ENCODE peak calls at places on chromosome 10, in four cellular contexts. X is stomach, Y is upper lobe of left lung, E is suprapubic skin. A is an unnamed sample.
A peak's percentile ranks its signal among the peaks of the same experiment; 100 is the strongest.

GRCh38 chr10:104435822-104436221 is 82.2 kb downstream of the CFAP58 start:
- DNase-seq in X (no peak), Y (no peak), E (no peak), A (no peak)

GRCh38 chr10:66783296-66783695 is 142.5 kb upstream of the LRRTM3 start:
- DNase-seq in Y (no peak), E (no peak), X (no peak), A (no peak)

GRCh38 chr10:133308431-133309110 is at the start of the genes TUBGCP2 and ZNF511:
- DNase-seq in Y (peak; percentile 99), E (peak; percentile 93), X (peak; percentile 89), A (peak; percentile 83)

GRCh38 chr10:30647089-30647488 is 17.5 kb upstream of the LYZL2 start:
- DNase-seq in Y (no peak), X (no peak), E (no peak), A (no peak)

GRCh38 chr10:127550861-127551260 is 1.8 kb downstream of the NPS start:
- DNase-seq in X (no peak), E (no peak), Y (no peak), A (no peak)

GRCh38 chr10:132141076-132141475 is 45.7 kb upstream of the DPYSL4 start:
- DNase-seq in E (no peak), Y (no peak), X (no peak), A (no peak)

GRCh38 chr10:128429835-128430513 is 303.8 kb upstream of the MKI67 start:
- DNase-seq in X (no peak), E (no peak), Y (peak; percentile 61), A (no peak)

GRCh38 chr10:107585630-107586029 is 421.1 kb upstream of the SORCS1 start:
- DNase-seq in E (no peak), Y (no peak), X (no peak), A (no peak)

GRCh38 chr10:31051703-31052102 is 20.0 kb upstream of the ZNF438 start:
- DNase-seq in X (no peak), E (no peak), Y (no peak), A (no peak)

GRCh38 chr10:118195729-118196128 is 146.4 kb downstream of the FAM204A start:
- DNase-seq in E (no peak), Y (no peak), X (no peak), A (no peak)

GRCh38 chr10:89601728-89602361 is 43.2 kb downstream of the PANK1 start:
- DNase-seq in X (no peak), Y (no peak), E (no peak), A (no peak)

GRCh38 chr10:107728807-107729206 is 564.3 kb upstream of the SORCS1 start:
- DNase-seq in E (no peak), Y (no peak), X (no peak), A (no peak)

GRCh38 chr10:120948889-120949382 is 97.8 kb downstream of the WDR11 start:
- DNase-seq in X (peak; percentile 71), Y (peak; percentile 94), E (peak; percentile 72), A (peak; percentile 33)

GRCh38 chr10:2944788-2945187 is 122.6 kb upstream of the PFKP start:
- DNase-seq in X (no peak), E (no peak), Y (no peak), A (no peak)

GRCh38 chr10:117884088-117884487 is 162.7 kb downstream of the RAB11FIP2 start:
- DNase-seq in Y (no peak), E (no peak), X (no peak), A (no peak)

GRCh38 chr10:89701238-89702120 is at the start of gene KIF20B:
- DNase-seq in X (peak; percentile 96), Y (peak; percentile 97), E (peak; percentile 95), A (peak; percentile 91)

GRCh38 chr10:35387768-35388167 is 51.5 kb downstream of the CCNY start:
- DNase-seq in E (no peak), X (peak; percentile 49), Y (no peak), A (no peak)

GRCh38 chr10:63664341-63664885 is 143.2 kb downstream of the REEP3 start:
- DNase-seq in E (no peak), Y (peak; percentile 14), X (no peak), A (no peak)

GRCh38 chr10:63668081-63668480 is 146.9 kb downstream of the REEP3 start:
- DNase-seq in E (no peak), Y (no peak), X (no peak), A (no peak)

GRCh38 chr10:63667596-63667995 is 146.4 kb downstream of the REEP3 start:
- DNase-seq in X (no peak), E (no peak), Y (no peak), A (no peak)

GRCh38 chr10:63666836-63667383 is 145.7 kb downstream of the REEP3 start:
- DNase-seq in E (no peak), X (no peak), Y (no peak), A (no peak)

DNA sequence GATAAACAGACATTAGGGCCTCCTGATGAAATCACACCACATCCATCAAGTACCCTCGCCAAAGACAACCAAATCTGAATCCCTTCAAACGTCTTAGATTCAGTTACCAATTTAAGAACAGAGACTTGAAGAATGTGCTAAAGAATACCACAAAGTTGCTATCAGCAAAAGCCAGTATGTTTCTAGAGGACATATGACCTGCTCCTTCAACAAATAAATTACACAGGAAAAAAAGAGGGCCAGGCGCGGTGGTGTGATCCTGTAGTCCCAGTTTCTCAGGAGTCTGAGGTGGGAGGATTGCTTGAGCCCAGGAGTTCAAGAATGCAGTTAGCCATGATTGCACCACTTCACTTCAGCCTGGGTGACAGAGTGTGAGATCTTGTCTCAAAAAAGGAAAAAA is 144.6 kb downstream of the REEP3 start:
- DNase-seq in X (no peak), E (no peak), Y (no peak), A (no peak)
- H3K27ac ChIP-seq in X (no peak overlapping the region), E (no peak overlapping the region), Y (no peak overlapping the region), A (peak overlapping the region; percentile 30)

GRCh38 chr10:71099731-71100361 is 112.5 kb upstream of the UNC5B start:
- DNase-seq in X (no peak), Y (no peak), E (no peak), A (no peak)
- TF ChIP-seq POLR2AphosphoS5 in X (no peak), Y (no peak), E (no peak), A (no peak)

DNA sequence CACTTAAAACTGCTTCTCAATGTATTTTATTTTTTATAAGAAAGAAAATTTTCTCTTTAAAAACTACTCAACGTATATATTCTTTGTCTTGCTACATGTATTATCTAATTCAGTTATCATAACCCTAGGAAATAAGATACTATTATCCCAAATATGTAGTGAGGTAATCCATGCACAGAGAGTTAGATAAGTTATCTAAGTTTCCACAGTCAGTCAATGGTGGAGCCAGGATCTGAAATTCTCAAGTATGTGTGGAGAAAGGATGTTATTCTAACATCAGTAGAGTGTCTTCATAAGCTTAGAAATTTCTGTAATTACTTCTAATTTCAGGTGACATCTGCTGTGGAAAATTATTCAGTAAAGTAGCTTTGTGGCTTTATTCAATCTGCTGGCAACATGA is 239.9 kb downstream of the CSTF2T start:
- DNase-seq in Y (no peak), X (no peak), E (no peak), A (no peak)
- TF ChIP-seq POLR2A in Y (no peak), X (no peak), E (no peak), A (no peak)

GRCh38 chr10:1115262-1115955 is 59.2 kb downstream of the WDR37 start:
- DNase-seq in E (no peak), Y (no peak), X (peak; percentile 20), A (no peak)

GRCh38 chr10:1117651-1118050 is 61.5 kb downstream of the WDR37 start:
- DNase-seq in Y (no peak), X (no peak), E (no peak), A (no peak)

GRCh38 chr10:1116696-1117254 is 60.6 kb downstream of the WDR37 start:
- DNase-seq in E (no peak), X (no peak), Y (no peak), A (no peak)

GRCh38 chr10:1114355-1115261 is 58.4 kb downstream of the WDR37 start:
- DNase-seq in E (no peak), X (no peak), Y (no peak), A (no peak)

DNA sequence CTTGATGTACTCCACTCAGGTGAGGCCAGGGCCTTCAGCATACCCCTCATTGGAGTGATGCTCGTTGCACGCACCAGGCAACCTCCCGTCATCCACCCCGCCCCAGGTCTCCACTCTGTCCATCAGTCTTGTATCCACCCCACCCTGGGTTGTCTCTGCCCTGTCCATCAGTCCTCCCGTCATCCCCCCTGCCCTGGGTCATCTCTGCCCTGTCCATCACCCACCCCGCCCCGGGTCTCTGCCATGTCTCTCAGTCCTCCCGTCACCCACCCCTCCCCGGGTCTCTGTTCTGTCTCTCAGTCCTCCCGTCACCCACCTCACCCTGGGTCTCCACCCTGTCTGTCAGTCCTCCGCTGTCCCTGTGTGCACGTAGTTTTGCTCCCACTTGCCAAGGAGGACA is 59.9 kb downstream of the WDR37 start:
- DNase-seq in E (no peak), X (no peak), Y (no peak), A (no peak)
- H3K27ac ChIP-seq in E (no peak overlapping the region), X (no peak overlapping the region), Y (no peak overlapping the region), A (no peak overlapping the region)

GRCh38 chr10:92929896-92930295 is 81.6 kb downstream of the EXOC6 start:
- DNase-seq in X (no peak), Y (no peak), E (no peak), A (no peak)
- TF ChIP-seq POLR2AphosphoS5 in X (no peak), Y (no peak), E (no peak), A (no peak)

GRCh38 chr10:48964038-48964437 is 24.4 kb upstream of the LRRC18 start:
- DNase-seq in E (no peak), X (no peak), Y (no peak), A (no peak)

GRCh38 chr10:48965460-48965859 is 25.8 kb upstream of the LRRC18 start:
- DNase-seq in X (no peak), Y (no peak), E (no peak), A (no peak)

GRCh38 chr10:48970046-48970445 is 30.4 kb upstream of the LRRC18 start:
- DNase-seq in X (no peak), Y (peak; percentile 56), E (no peak), A (no peak)

GRCh38 chr10:48970654-48971053 is 31.0 kb upstream of the LRRC18 start:
- DNase-seq in X (no peak), E (no peak), Y (no peak), A (no peak)

DNA sequence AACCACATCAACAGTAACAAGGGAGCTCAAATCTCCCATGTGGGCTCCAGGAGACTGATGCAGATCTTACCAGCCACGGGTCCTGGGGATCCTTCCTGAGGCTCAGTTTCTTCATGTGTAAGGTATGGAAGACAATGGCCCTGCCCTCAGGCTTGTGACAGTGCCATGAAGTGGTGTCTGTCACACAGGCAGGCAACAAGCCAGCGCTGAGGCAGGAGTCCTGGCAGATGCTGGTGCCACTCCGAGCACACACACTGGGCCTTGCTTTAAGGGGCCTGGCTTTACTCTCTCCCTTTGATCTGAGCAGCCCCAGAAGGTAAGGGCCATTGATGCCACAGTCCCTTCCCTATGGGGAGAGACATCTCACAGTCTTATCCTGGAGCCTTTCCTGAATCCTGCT is 28.4 kb upstream of the LRRC18 start:
- DNase-seq in X (no peak), Y (no peak), E (no peak), A (no peak)
- TF ChIP-seq POLR2A in X (no peak), Y (no peak), E (no peak), A (no peak)

DNA sequence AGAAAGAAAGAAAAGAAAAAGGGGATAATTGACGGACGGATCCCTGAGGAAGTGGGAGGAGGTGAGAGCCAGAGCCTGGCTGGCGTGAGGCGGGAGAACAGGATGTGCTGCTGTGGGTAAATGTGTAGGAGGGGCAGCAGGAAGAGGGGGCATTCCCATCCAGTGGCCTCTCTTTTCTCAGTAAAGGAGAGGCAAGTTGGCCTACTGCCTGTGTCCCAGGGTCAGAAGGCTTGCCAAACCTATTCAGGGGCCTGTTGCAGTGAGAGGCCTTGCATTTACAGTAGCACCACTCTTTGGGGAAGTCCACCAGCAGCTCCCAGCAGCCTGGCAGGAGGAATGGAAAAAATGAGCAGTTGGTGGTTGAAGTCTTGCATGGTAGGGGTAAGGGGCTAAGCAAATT is 26.6 kb upstream of the ASCC1 start:
- DNase-seq in E (peak; percentile 82), X (peak; percentile 37), Y (no peak), A (no peak)
- H3K27ac ChIP-seq in E (peak overlapping the region; percentile 76), X (peak overlapping the region; percentile 92), Y (peak overlapping the region; percentile 89), A (peak overlapping the region; percentile 66)

A was measured in breast epithelium.